ENCODE peak calls at places on chromosomes 6 and 20, in eight cellular contexts. E is transverse colon, N is GM23338, V is prostate gland, S is SK-N-MC, F is HCT116, Z is esophagus muscularis mucosa, A is H1. W is an unnamed sample.
A peak's percentile ranks its signal among the peaks of the same experiment; 100 is the strongest.

GRCh38 chr6:44662461-44663121 is 275.1 kb downstream of the CDC5L start:
- DNase-seq in E (peak; percentile 52), N (peak; percentile 95), V (no peak), S (no peak), F (no peak), Z (no peak), A (peak; percentile 85), W (no peak)

GRCh38 chr6:39471954-39472659 is 149.6 kb upstream of the KCNK16 start:
- DNase-seq in E (no peak), N (no peak), V (no peak), S (no peak), F (no peak), Z (no peak), A (no peak), W (no peak)

GRCh38 chr6:84618836-84619235 is 145.6 kb downstream of the TBX18 start:
- DNase-seq in E (no peak), N (peak; percentile 62), V (no peak), S (no peak), F (no peak), Z (no peak), A (no peak), W (no peak)

GRCh38 chr6:109236140-109237081 is 141.1 kb downstream of the CEP57L1 start:
- DNase-seq in E (peak; percentile 36), N (peak; percentile 91), V (no peak), S (no peak), F (no peak), Z (no peak), A (peak; percentile 58), W (no peak)

GRCh38 chr20:20525214-20525613 is 157.3 kb downstream of the INSM1 start:
- DNase-seq in E (no peak), N (no peak), V (no peak), S (no peak), F (no peak), Z (no peak), A (no peak), W (no peak)

GRCh38 chr20:50313827-50314226 is 123.2 kb downstream of the CEBPB start:
- DNase-seq in E (no peak), N (no peak), V (peak; percentile 50), S (no peak), F (no peak), Z (no peak), A (no peak), W (no peak)

GRCh38 chr6:138795809-138796469 is at the start of gene ECT2L:
- DNase-seq in E (peak; percentile 83), N (peak; percentile 92), V (peak; percentile 15), S (no peak), F (no peak), Z (peak; percentile 93), A (peak; percentile 46), W (peak; percentile 87)

GRCh38 chr6:30781362-30781696 is 37.0 kb upstream of the IER3 start:
- DNase-seq in E (no peak), N (no peak), V (no peak), S (no peak), F (no peak), Z (no peak), A (no peak), W (no peak)

GRCh38 chr20:9390441-9390840 is 123.9 kb upstream of the LAMP5 start:
- DNase-seq in E (no peak), N (no peak), V (no peak), S (no peak), F (no peak), Z (no peak), A (no peak), W (no peak)

GRCh38 chr20:48733296-48733790 is 94.5 kb downstream of the PREX1 start:
- DNase-seq in E (no peak), N (peak; percentile 21), V (no peak), S (peak; percentile 10), F (no peak), Z (no peak), A (no peak), W (no peak)

GRCh38 chr20:33731693-33732165 is at the start of gene ZNF341:
- DNase-seq in E (peak; percentile 91), N (peak; percentile 91), V (peak; percentile 82), S (no peak), F (peak; percentile 39), Z (peak; percentile 95), A (no peak), W (peak; percentile 89)

GRCh38 chr20:64176548-64177419 is 12.5 kb downstream of the MYT1 start:
- DNase-seq in E (no peak), N (peak; percentile 30), V (no peak), S (no peak), F (no peak), Z (no peak), A (no peak), W (no peak)

GRCh38 chr6:166435574-166435973 is 52.8 kb upstream of the MPC1 start:
- DNase-seq in E (peak; percentile 24), N (no peak), V (no peak), S (no peak), F (no peak), Z (no peak), A (no peak), W (no peak)

GRCh38 chr6:40328376-40328987 is 258.7 kb downstream of the LRFN2 start:
- DNase-seq in E (peak; percentile 51), N (peak; percentile 91), V (peak; percentile 55), S (no peak), F (peak; percentile 33), Z (no peak), A (no peak), W (no peak)

GRCh38 chr20:54084727-54085368 is 14.5 kb upstream of the BCAS1 start:
- DNase-seq in E (no peak), N (no peak), V (peak; percentile 63), S (no peak), F (no peak), Z (no peak), A (no peak), W (no peak)

GRCh38 chr6:36118550-36119107 is 11.7 kb upstream of the MAPK13 start:
- DNase-seq in E (peak; percentile 51), N (no peak), V (no peak), S (no peak), F (no peak), Z (peak; percentile 89), A (no peak), W (no peak)

GRCh38 chr6:163579111-163579879 is 164.8 kb downstream of the QKI start:
- DNase-seq in E (no peak), N (peak; percentile 51), V (no peak), S (no peak), F (no peak), Z (no peak), A (no peak), W (no peak)
- TF ChIP-seq POLR2AphosphoS5 in E (no peak), N (peak; percentile 7), V (no peak), S (no peak), F (no peak), Z (peak; percentile 19), A (peak; percentile 48), W (no peak)

GRCh38 chr6:25312703-25313102 is 33.5 kb downstream of the CARMIL1 start:
- DNase-seq in E (no peak), N (no peak), V (no peak), S (no peak), F (peak; percentile 13), Z (no peak), A (no peak), W (no peak)

GRCh38 chr6:25315194-25315593 is 36.0 kb downstream of the CARMIL1 start:
- DNase-seq in E (no peak), N (peak; percentile 70), V (no peak), S (no peak), F (no peak), Z (no peak), A (no peak), W (no peak)

GRCh38 chr6:25316626-25317025 is 37.5 kb downstream of the CARMIL1 start:
- DNase-seq in E (no peak), N (no peak), V (no peak), S (no peak), F (no peak), Z (no peak), A (no peak), W (no peak)

GRCh38 chr6:25315778-25316177 is 36.6 kb downstream of the CARMIL1 start:
- DNase-seq in E (no peak), N (no peak), V (no peak), S (no peak), F (no peak), Z (no peak), A (no peak), W (no peak)

DNA sequence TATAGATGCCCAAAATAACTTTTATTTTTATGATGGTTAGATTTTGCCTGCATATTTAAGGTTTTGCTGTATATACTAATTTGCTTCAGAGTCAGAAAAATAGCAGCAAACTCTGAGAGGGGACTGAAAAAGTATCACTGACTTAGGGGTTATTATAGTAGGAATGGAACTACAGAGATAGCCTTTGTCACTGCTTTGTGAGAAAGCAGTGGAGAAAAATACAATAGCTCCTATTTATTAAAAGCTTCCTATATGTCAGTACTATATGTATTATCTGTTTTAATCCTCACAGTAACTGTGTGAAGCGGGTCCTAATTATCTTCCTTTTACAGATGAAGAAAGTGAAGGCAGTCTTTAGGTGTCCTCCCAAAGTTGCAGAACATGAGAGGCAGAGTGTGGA is 35.6 kb downstream of the CARMIL1 start:
- DNase-seq in E (no peak), N (no peak), V (no peak), S (no peak), F (no peak), Z (no peak), A (no peak), W (no peak)
- H3K27ac ChIP-seq in E (no peak overlapping the region), N (no peak overlapping the region), V (no peak overlapping the region), S (no peak overlapping the region), F (no peak overlapping the region), Z (no peak overlapping the region), A (no peak overlapping the region), W (no peak overlapping the region)

DNA sequence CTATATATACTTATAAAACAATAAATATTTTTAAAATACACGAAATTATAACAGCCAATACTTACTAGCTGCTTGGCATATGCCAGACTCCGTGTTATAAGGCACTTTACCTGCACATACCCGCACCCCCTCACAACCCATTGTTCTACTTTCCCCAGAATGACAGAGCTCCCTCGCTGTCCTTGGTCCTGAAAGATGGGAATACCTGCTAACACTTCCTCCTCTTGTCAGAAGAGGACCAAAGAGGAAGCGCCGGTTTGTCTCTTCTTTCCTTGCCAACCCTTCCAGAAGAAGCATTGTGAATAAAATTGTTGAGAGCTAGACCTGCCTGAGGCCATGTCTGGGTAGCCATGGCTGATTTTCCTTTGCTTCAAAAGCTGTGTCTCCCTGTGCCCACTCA is 149.3 kb downstream of the PTPRT start:
- DNase-seq in E (no peak), N (peak; percentile 1), V (no peak), S (peak; percentile 1), F (no peak), Z (no peak), A (no peak), W (no peak)
- TF ChIP-seq POLR2AphosphoS5 in E (no peak), N (no peak), V (no peak), S (no peak), F (no peak), Z (no peak), A (no peak), W (no peak)

GRCh38 chr6:99096186-99096585 is 148.4 kb upstream of the FBXL4 start:
- DNase-seq in E (no peak), N (no peak), V (no peak), S (no peak), F (no peak), Z (no peak), A (no peak), W (no peak)

GRCh38 chr6:99093781-99094180 is 146.0 kb upstream of the FBXL4 start:
- DNase-seq in E (no peak), N (no peak), V (no peak), S (no peak), F (no peak), Z (no peak), A (no peak), W (no peak)

GRCh38 chr6:99092009-99092408 is 144.3 kb upstream of the FBXL4 start:
- DNase-seq in E (no peak), N (no peak), V (no peak), S (no peak), F (no peak), Z (no peak), A (no peak), W (no peak)

GRCh38 chr6:99092461-99092860 is 144.7 kb upstream of the FBXL4 start:
- DNase-seq in E (no peak), N (no peak), V (no peak), S (no peak), F (no peak), Z (no peak), A (no peak), W (no peak)
- H3K27ac ChIP-seq in E (no peak overlapping the region), N (no peak overlapping the region), V (no peak overlapping the region), S (no peak overlapping the region), F (no peak overlapping the region), Z (no peak overlapping the region), A (no peak overlapping the region), W (no peak overlapping the region)

W was measured in suprapubic skin.